ENCODE peak calls at places on chromosomes 7 and 10, in four cellular contexts. O is mesenteric fat pad, V is NCI-H1105, P is A549. X is an unnamed sample.

GRCh38 chr10:129570185-129570584 is 103.1 kb downstream of the MGMT start:
- DNase-seq in O (no peak), V (no peak), P (no peak), X (no peak)

GRCh38 chr10:75396861-75397570 is 4.5 kb downstream of the ZNF503 start:
- DNase-seq in O (no peak), V (no peak), P (no peak), X (peak; percentile 63)

GRCh38 chr10:62095341-62096071 is 173.1 kb downstream of the RTKN2 start:
- DNase-seq in O (no peak), V (no peak), P (no peak), X (no peak)

GRCh38 chr7:151146761-151147160 is 20.7 kb downstream of the GBX1 start:
- DNase-seq in O (no peak), V (no peak), P (no peak), X (no peak)

GRCh38 chr10:133405844-133406527 is 12.0 kb downstream of the MTG1 start:
- DNase-seq in O (no peak), V (no peak), P (no peak), X (no peak)

GRCh38 chr10:131949041-131949862 is 32.5 kb downstream of the BNIP3 start:
- DNase-seq in O (peak; percentile 60), V (no peak), P (no peak), X (no peak)

GRCh38 chr7:98619450-98620321 is 2.6 kb downstream of the NPTX2 start:
- DNase-seq in O (peak; percentile 73), V (peak; percentile 22), P (no peak), X (peak; percentile 66)

GRCh38 chr7:43302211-43302711 is 189.8 kb downstream of the HECW1 start:
- DNase-seq in O (peak; percentile 72), V (no peak), P (no peak), X (peak; percentile 8)

X was measured in GM23338.